ENCODE peak calls at places on chromosomes 16 and 17, in seven cellular contexts. W, I, V, O, Q, X and C are unnamed samples.

GRCh38 chr16:69143116-69143515 is 10.7 kb downstream of the UTP4 start:
- DNase-seq in W (peak), I (no peak), V (no peak), O (peak), Q (no peak), X (no peak), C (no peak)

GRCh38 chr17:61409301-61410099 is 9.9 kb downstream of the TBX2 start:
- DNase-seq in W (peak), I (peak), V (no peak), O (peak), Q (peak), X (no peak), C (no peak)

GRCh38 chr17:17151962-17152361 is 54.2 kb downstream of the PLD6 start:
- DNase-seq in W (no peak), I (peak), V (no peak), O (peak), Q (no peak), X (peak), C (peak)

GRCh38 chr16:31696968-31697743 is 169.5 kb downstream of the AHSP start:
- DNase-seq in W (peak), I (no peak), V (no peak), O (peak), Q (peak), X (no peak), C (no peak)

GRCh38 chr17:7022791-7023571 is at the start of gene BCL6B:
- DNase-seq in W (no peak), I (no peak), V (no peak), O (no peak), Q (peak), X (no peak), C (no peak)

GRCh38 chr17:47735536-47736011 is 2.5 kb downstream of the TBX21 start:
- DNase-seq in W (no peak), I (no peak), V (no peak), O (no peak), Q (no peak), X (no peak), C (no peak)

GRCh38 chr17:2090804-2091534 is 36.1 kb downstream of the HIC1 start:
- DNase-seq in W (peak), I (peak), V (no peak), O (peak), Q (peak), X (peak), C (peak)

GRCh38 chr17:77372444-77373297 is 231.9 kb downstream of the SEC14L1 start:
- DNase-seq in W (peak), I (peak), V (peak), O (peak), Q (peak), X (no peak), C (no peak)

GRCh38 chr17:77555741-77556291 is 402.7 kb upstream of the TNRC6C start:
- DNase-seq in W (no peak), I (peak), V (no peak), O (peak), Q (no peak), X (no peak), C (no peak)

GRCh38 chr17:19457830-19458271 is 46.8 kb downstream of the RNF112 start:
- DNase-seq in W (no peak), I (peak), V (no peak), O (no peak), Q (peak), X (no peak), C (no peak)

GRCh38 chr17:73493212-73493814 is 150.9 kb downstream of the SDK2 start:
- DNase-seq in W (no peak), I (no peak), V (no peak), O (no peak), Q (peak), X (no peak), C (no peak)

GRCh38 chr17:57404073-57404472 is 147.8 kb downstream of the MSI2 start:
- DNase-seq in W (peak), I (no peak), V (no peak), O (no peak), Q (no peak), X (no peak), C (no peak)

GRCh38 chr16:4053663-4054479 is 62.4 kb downstream of the ADCY9 start:
- DNase-seq in W (peak), I (peak), V (no peak), O (peak), Q (no peak), X (peak), C (peak)

GRCh38 chr17:45050680-45051059 is 762 bp downstream of the DCAKD start:
- DNase-seq in W (peak), I (no peak), V (peak), O (peak), Q (peak), X (no peak), C (no peak)

GRCh38 chr16:54284319-54284930 is 2.2 kb downstream of the IRX3 start:
- DNase-seq in W (peak), I (no peak), V (no peak), O (no peak), Q (peak), X (no peak), C (no peak)

GRCh38 chr17:66493283-66494019 is 191.0 kb downstream of the PRKCA start:
- DNase-seq in W (peak), I (peak), V (no peak), O (peak), Q (no peak), X (no peak), C (no peak)

GRCh38 chr16:28264656-28265055 is 27.7 kb upstream of the SBK1 start:
- DNase-seq in W (peak), I (no peak), V (no peak), O (peak), Q (no peak), X (peak), C (no peak)

GRCh38 chr16:2858245-2859025 is 465 bp upstream of the PRSS22 start:
- DNase-seq in W (no peak), I (no peak), V (no peak), O (no peak), Q (peak), X (no peak), C (no peak)

GRCh38 chr17:47728214-47728877 is 4.7 kb upstream of the TBX21 start:
- DNase-seq in W (no peak), I (no peak), V (no peak), O (no peak), Q (no peak), X (no peak), C (no peak)

GRCh38 chr17:46771601-46772012 is 46.9 kb downstream of the WNT3 start:
- DNase-seq in W (peak), I (no peak), V (no peak), O (peak), Q (peak), X (no peak), C (no peak)

GRCh38 chr16:2520784-2521577 is 810 bp downstream of the AMDHD2 start:
- DNase-seq in W (peak), I (no peak), V (peak), O (peak), Q (peak), X (no peak), C (no peak)

GRCh38 chr16:19765860-19766553 is 47.9 kb downstream of the IQCK start:
- DNase-seq in W (no peak), I (peak), V (no peak), O (no peak), Q (no peak), X (no peak), C (no peak)

GRCh38 chr17:55898195-55898594 is 147.3 kb downstream of the PCTP start:
- DNase-seq in W (peak), I (no peak), V (no peak), O (no peak), Q (no peak), X (no peak), C (no peak)

DNA sequence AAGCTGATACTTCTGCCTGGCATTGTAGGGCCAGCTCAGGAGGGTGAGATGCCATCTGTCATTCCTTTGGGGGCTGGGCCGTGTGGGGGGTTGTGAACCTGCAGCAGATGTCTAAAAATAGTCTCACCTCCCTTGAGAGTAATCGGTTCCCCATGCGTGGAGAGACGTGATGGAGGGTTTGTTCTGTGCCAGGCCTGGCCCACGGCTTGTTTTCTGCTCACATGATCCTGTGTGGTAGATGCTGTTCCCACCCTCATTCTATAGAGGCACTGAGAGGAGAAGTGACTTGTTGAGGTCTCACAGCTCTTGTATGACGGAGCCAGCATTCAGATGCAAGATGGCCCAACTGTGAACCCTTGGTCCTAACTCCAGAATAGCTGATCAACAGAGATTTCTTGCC is 4.6 kb downstream of the IRF8 start:
- DNase-seq in W (no peak), I (no peak), V (no peak), O (no peak), Q (no peak), X (no peak), C (no peak)
- H3K4me3 ChIP-seq in W (no peak), I (no peak), V (peak), O (no peak), Q (no peak), X (no peak), C (no peak)

DNA sequence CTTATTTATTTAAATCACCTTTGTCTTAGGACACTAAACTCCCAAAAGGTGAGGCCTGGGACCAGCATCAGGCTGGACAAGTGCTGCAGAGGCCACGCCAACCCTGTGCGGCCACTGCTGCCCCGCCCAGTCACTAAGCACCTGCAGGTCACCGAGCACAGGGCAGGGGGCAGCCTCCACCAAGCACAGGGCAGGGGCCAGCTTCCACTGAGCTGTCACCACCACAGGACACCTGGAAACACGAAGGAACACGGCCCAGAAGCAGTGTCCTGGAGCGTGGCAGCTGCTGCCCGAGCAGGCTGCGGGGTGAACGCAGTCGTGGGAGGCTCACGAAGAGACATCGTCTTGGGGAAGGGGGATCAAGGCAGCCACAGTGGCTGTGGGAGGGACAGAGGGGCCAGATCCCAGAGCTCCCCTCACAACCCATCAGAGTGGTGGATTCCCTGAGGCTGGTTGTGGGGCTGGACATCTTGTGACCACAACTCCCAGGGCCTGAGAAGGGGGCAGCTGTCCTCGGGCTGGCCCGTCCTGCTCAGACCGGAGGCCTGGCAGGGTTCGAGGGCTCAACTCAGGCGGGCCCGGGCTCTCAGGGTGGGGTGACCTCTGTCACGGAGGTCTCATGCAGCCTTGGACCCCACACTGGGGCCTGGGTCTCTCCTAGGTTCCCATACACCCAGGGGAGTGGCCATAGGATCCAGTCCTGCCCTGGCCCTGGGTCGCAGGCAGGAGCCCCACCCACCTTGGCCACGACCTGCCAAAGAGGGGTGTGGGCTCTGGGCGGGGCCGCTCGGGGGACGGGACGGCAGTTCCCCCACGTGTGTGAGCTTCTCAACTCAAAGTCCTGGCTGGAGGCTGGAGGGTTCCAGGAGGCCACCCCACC is 18.7 kb downstream of the RAB40B start:
- DNase-seq in W (no peak), I (no peak), V (no peak), O (no peak), Q (peak), X (no peak), C (no peak)
- TF ChIP-seq CTCF in W (no peak), I (no peak), V (no peak), O (no peak), Q (peak), X (no peak), C (no peak)

GRCh38 chr16:56245197-56245596 is 53.9 kb downstream of the GNAO1 start:
- DNase-seq in W (no peak), I (no peak), V (no peak), O (no peak), Q (no peak), X (no peak), C (no peak)

GRCh38 chr16:56244612-56245011 is 53.3 kb downstream of the GNAO1 start:
- DNase-seq in W (no peak), I (no peak), V (no peak), O (no peak), Q (no peak), X (no peak), C (no peak)

GRCh38 chr16:56246051-56246817 is 54.9 kb downstream of the GNAO1 start:
- DNase-seq in W (no peak), I (peak), V (no peak), O (no peak), Q (peak), X (peak), C (peak)

GRCh38 chr16:56247018-56247417 is 55.7 kb downstream of the GNAO1 start:
- DNase-seq in W (no peak), I (no peak), V (no peak), O (no peak), Q (no peak), X (no peak), C (no peak)

DNA sequence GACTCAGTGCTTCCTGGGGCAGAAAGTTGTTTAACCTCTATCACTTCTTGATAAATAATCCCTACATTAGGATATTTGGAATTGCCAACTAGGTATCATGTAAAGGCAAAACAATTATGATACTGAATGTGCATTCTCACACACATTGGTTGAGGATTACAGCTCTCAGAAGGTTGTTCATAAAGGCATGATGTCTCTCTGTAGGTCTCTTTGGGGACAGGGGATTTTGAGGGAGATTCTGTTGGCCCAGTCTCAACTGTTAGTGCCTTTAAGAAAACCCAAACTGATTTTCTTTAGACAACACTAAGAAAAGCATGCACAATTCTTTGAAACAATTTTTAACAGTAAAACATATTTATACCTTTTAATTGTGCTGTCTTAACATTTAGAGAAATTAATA is 56.5 kb downstream of the GNAO1 start:
- DNase-seq in W (no peak), I (no peak), V (no peak), O (no peak), Q (no peak), X (no peak), C (no peak)
- H3K4me3 ChIP-seq in W (no peak), I (no peak), V (no peak), O (no peak), Q (no peak), X (no peak), C (no peak)

DNA sequence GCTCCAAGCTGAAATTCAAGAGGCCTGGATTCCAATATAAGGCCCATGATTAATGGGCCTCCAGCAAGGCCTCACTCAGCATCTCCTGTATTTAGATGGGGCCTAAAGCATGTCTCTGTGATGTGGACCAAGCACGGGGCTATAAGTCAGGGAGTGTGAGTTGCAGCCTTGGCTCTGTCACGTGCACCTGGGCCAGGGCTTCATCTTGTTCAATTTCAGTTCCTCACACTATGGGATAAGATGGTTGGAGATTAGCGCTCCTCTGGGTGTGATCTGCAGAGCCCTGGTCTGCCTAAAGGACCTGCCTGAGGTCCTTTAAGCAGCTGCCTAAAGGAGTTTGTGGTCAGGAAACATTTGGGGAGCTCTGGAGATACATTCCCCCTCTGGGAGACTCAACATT is 25.2 kb downstream of the KLHL36 start:
- DNase-seq in W (no peak), I (no peak), V (no peak), O (no peak), Q (no peak), X (no peak), C (no peak)
- TF ChIP-seq CTCF in W (no peak), I (no peak), V (no peak), O (no peak), Q (no peak), X (no peak), C (no peak)

GRCh38 chr17:36936455-36936934 is 780 bp upstream of the LHX1 start:
- DNase-seq in W (no peak), I (no peak), V (no peak), O (no peak), Q (peak), X (no peak), C (no peak)

GRCh38 chr17:36934144-36934758 is 3.0 kb upstream of the LHX1 start:
- DNase-seq in W (no peak), I (no peak), V (no peak), O (no peak), Q (peak), X (no peak), C (no peak)

GRCh38 chr17:36933174-36934143 is 3.8 kb upstream of the LHX1 start:
- DNase-seq in W (no peak), I (no peak), V (no peak), O (no peak), Q (peak), X (no peak), C (no peak)

GRCh38 chr17:36935681-36936454 is 1.4 kb upstream of the LHX1 start:
- DNase-seq in W (no peak), I (no peak), V (no peak), O (no peak), Q (peak), X (no peak), C (no peak)

DNA sequence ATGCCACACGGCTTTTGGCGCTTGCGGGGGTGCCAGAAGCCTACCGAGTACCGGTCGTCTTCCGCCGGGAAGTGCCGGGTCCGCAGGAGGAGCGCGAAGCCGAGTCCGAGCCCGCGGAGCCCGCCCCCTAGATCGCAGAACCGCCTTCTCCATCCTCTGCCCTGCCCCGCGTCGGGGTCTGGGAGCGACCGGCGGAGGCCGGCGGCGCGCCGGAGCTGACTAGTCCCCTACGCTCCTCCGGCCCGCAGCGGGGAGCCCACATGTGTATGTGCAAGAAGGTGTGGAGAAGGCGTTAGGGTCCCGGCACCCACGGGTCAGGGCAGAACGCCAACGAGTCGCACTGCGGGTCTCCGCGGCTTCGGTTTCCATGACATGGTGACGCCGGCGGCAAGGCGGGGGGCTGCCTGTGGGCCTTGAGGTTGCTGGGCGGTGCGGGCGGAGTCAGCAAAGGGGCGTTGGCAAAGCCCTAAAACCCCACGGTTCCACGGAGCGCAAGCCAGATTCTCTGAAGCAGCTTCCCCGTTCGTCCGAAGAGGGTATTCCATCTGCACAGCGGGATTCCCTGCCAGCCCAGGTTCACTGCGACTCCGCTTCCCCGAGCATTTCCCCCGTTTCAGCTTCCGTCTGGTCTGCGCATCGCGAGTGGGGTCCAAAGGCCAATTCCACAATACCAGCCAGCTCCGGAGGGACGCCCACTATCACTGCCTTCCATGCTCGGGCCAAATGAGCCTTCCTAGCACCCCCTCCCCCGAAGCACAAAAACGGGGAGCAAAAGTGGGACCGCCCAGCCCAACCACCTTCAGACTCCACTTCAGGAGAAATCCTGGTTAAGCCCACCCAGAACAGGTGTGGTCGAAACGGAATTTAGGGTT is 2.3 kb upstream of the LHX1 start:
- DNase-seq in W (no peak), I (no peak), V (no peak), O (no peak), Q (peak), X (no peak), C (no peak)
- H3K4me3 ChIP-seq in W (no peak), I (no peak), V (peak), O (no peak), Q (peak), X (no peak), C (no peak)

DNA sequence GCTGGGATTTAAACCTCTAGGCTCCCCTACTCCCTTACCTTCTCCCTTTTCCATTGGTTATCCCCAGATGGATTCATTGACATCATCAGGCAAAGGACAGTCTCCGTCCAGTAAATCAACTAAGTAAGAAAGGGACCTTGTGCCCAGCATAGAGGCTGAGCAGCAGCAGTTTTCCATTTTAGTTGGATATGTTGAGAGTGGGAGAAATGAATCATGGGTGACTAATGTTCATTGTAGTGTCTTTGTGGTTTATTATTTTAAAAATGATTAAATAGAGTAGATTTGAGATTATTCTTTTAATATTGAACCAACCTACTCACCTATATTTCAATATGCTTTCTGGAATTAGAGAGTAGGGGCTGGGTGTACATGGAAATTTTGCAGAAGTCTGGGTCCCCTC is 99.4 kb upstream of the CACNG3 start:
- DNase-seq in W (no peak), I (no peak), V (no peak), O (no peak), Q (no peak), X (no peak), C (no peak)
- TF ChIP-seq CTCF in W (no peak), I (no peak), V (no peak), O (no peak), Q (no peak), X (no peak), C (no peak)

GRCh38 chr16:87318158-87318644 is 1.0 kb upstream of the C16orf95 start:
- DNase-seq in W (no peak), I (no peak), V (no peak), O (peak), Q (no peak), X (no peak), C (no peak)

GRCh38 chr16:87316923-87317765 is at the start of gene C16orf95:
- DNase-seq in W (peak), I (peak), V (peak), O (peak), Q (peak), X (peak), C (peak)

GRCh38 chr16:87317766-87318121 is 552 bp upstream of the C16orf95 start:
- DNase-seq in W (peak), I (peak), V (no peak), O (peak), Q (peak), X (no peak), C (no peak)

GRCh38 chr16:87314990-87315420 is 2.2 kb downstream of the C16orf95 start:
- DNase-seq in W (no peak), I (no peak), V (no peak), O (no peak), Q (no peak), X (no peak), C (no peak)

GRCh38 chr16:87316450-87316922 is 706 bp downstream of the C16orf95 start:
- DNase-seq in W (no peak), I (no peak), V (no peak), O (no peak), Q (no peak), X (no peak), C (no peak)
- H3K4me3 ChIP-seq in W (peak), I (no peak), V (peak), O (peak), Q (peak), X (peak), C (peak)